ENCODE peak calls at places on chromosome 9, in eight cellular contexts. L is GM06990, C is testis, P is progenitor cell of endocrine pancreas, F is gastrocnemius medialis, B is HCT116, W is heart left ventricle, S is OCI-LY7. Q is an unnamed sample.

GRCh38 chr9:72200452-72200851 is 51.2 kb downstream of the GDA start:
- DNase-seq in W (no peak), C (no peak), B (no peak), F (no peak), S (no peak), P (no peak), L (no peak), Q (no peak)

GRCh38 chr9:125343518-125344284 is 82.1 kb downstream of the GAPVD1 start:
- DNase-seq in L (no peak), F (no peak), W (no peak), S (no peak), C (no peak), P (no peak), B (no peak), Q (no peak)

GRCh38 chr9:71587576-71588362 is 180.5 kb downstream of the CEMIP2 start:
- DNase-seq in B (no peak), W (no peak), S (no peak), C (no peak), P (no peak), F (no peak), L (no peak), Q (no peak)

GRCh38 chr9:14768561-14769234 is 46.2 kb upstream of the CER1 start:
- DNase-seq in W (no peak), F (no peak), P (peak), L (no peak), S (peak), C (peak), B (peak), Q (no peak)

GRCh38 chr9:110650991-110651411 is 17.6 kb upstream of the MUSK start:
- DNase-seq in S (no peak), F (no peak), L (no peak), W (no peak), B (no peak), P (no peak), C (no peak), Q (no peak)

GRCh38 chr9:93612052-93612795 is 35.8 kb downstream of the PHF2 start:
- DNase-seq in W (no peak), C (no peak), S (no peak), F (no peak), P (no peak), L (no peak), B (no peak), Q (no peak)

GRCh38 chr9:4237748-4238511 is 61.9 kb downstream of the GLIS3 start:
- DNase-seq in W (peak), P (no peak), L (no peak), B (no peak), S (no peak), F (no peak), C (peak), Q (no peak)

GRCh38 chr9:125600194-125600593 is 106.8 kb downstream of the MAPKAP1 start:
- DNase-seq in W (no peak), P (no peak), L (no peak), S (no peak), C (peak), B (no peak), F (no peak), Q (no peak)

GRCh38 chr9:38039090-38039906 is 29.7 kb downstream of the SHB start:
- DNase-seq in S (no peak), B (peak), C (no peak), W (no peak), F (no peak), P (no peak), L (no peak), Q (no peak)

GRCh38 chr9:112069318-112070169 is 105.6 kb downstream of the SUSD1 start:
- DNase-seq in S (peak), C (no peak), B (no peak), F (no peak), P (no peak), W (no peak), L (peak), Q (no peak)

GRCh38 chr9:81312346-81312745 is 377.0 kb downstream of the TLE1 start:
- DNase-seq in C (no peak), F (no peak), P (no peak), B (no peak), S (no peak), L (no peak), W (no peak), Q (no peak)

GRCh38 chr9:70347046-70347445 is 67.4 kb downstream of the KLF9 start:
- DNase-seq in C (no peak), F (no peak), S (no peak), W (no peak), B (no peak), L (no peak), P (no peak), Q (no peak)

GRCh38 chr9:19925674-19926503 is 137.1 kb upstream of the SLC24A2 start:
- DNase-seq in L (peak), B (peak), S (peak), W (peak), C (peak), F (peak), P (peak), Q (no peak)

GRCh38 chr9:77901038-77901437 is 130.6 kb downstream of the GNAQ start:
- DNase-seq in S (no peak), L (no peak), W (no peak), C (no peak), P (no peak), B (no peak), F (no peak), Q (no peak)

GRCh38 chr9:96413312-96414221 is 4.6 kb downstream of the ZNF367 start:
- DNase-seq in S (peak), W (no peak), F (no peak), C (no peak), B (no peak), P (no peak), L (peak), Q (no peak)

GRCh38 chr9:87622936-87623335 is 103.0 kb upstream of the CTSL start:
- DNase-seq in C (no peak), B (no peak), P (no peak), L (no peak), S (no peak), W (no peak), F (no peak), Q (no peak)

GRCh38 chr9:132630811-132631210 is 39.0 kb downstream of the DDX31 start:
- DNase-seq in B (no peak), W (no peak), C (no peak), S (no peak), P (no peak), F (no peak), L (no peak), Q (no peak)

GRCh38 chr9:29697011-29697410 is 2123.7 kb upstream of the C9orf72 start:
- DNase-seq in C (no peak), F (no peak), B (no peak), S (no peak), L (no peak), P (no peak), W (no peak), Q (no peak)

GRCh38 chr9:19085295-19085694 is 17.4 kb downstream of the HAUS6 start:
- DNase-seq in C (no peak), W (no peak), L (no peak), F (no peak), S (peak), P (no peak), B (peak), Q (no peak)

GRCh38 chr9:2559212-2560152 is 62.1 kb upstream of the VLDLR start:
- DNase-seq in W (peak), F (peak), B (no peak), C (peak), S (no peak), L (no peak), P (no peak), Q (peak)

GRCh38 chr9:94613003-94613402 is 19.4 kb upstream of the FBP2 start:
- DNase-seq in P (no peak), S (no peak), L (no peak), C (no peak), B (no peak), F (no peak), W (no peak), Q (no peak)
- TF ChIP-seq CTCF in P (no peak), S (no peak), L (no peak), C (no peak), B (no peak), F (no peak), W (no peak), Q (no peak)

GRCh38 chr9:136095495-136096058 is 488 bp upstream of the NACC2 start:
- DNase-seq in W (peak), B (no peak), S (no peak), L (no peak), F (peak), C (no peak), P (no peak), Q (no peak)

GRCh38 chr9:136093331-136093986 is 1.6 kb downstream of the NACC2 start:
- DNase-seq in W (peak), L (no peak), S (no peak), F (peak), B (no peak), P (no peak), C (peak), Q (no peak)

GRCh38 chr9:136092741-136093140 is 2.3 kb downstream of the NACC2 start:
- DNase-seq in S (no peak), F (peak), C (no peak), B (no peak), P (no peak), W (no peak), L (no peak), Q (no peak)

GRCh38 chr9:136095028-136095494 is at the start of gene NACC2:
- DNase-seq in F (peak), S (no peak), L (no peak), C (peak), P (no peak), W (peak), B (no peak), Q (no peak)

DNA sequence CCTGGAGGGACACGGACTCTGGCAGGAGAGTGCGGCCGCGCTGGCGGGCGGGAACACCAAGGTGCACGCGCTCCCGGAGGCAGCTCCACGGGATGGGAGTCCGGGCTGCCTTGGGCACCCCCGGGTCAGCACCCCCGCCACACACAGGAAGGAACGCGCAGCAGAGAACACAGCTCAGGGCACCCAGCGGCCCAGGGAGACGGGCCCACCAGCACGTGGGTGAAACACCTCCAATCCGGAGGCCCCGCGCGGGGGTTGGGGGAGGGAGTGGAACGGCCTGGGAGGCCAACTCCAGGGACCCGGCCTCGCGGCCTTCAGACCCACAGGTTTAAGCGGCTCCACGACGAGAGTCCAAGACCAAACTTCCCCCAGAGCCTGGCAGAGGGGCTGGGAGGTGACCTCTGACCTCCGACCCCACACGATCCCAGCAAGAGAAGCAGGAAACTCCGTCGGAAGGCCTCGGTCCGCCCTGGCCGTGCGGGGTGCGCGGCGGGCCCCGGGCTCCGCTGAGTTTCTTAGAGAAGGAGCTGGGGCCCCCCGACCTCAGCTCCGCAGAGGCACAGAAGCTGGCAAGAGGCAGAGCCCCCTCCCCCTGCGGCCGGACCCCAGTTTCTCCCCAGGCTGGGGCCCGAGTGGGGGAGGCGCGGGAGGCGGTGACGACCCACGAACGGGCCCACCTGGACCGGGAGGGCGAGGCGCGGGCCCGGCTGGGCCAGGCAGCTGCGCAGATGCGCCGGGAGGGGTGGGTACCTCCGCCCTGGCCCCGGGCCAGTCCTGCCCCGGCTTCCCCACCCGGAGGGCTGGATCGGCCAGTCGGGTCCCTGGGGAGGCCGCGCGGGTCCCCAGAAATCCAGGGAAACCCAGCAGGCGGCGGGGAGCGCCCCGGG is 851 bp downstream of the NACC2 start:
- DNase-seq in F (peak), W (peak), P (no peak), B (peak), C (peak), L (no peak), S (no peak), Q (peak)
- TF ChIP-seq CTCF in F (peak), W (no peak), P (no peak), B (no peak), C (no peak), L (no peak), S (no peak), Q (no peak)

GRCh38 chr9:12699529-12699928 is 6.3 kb downstream of the TYRP1 start:
- DNase-seq in P (no peak), S (no peak), B (no peak), W (no peak), C (no peak), L (no peak), F (no peak), Q (no peak)
- TF ChIP-seq CTCF in P (peak), S (no peak), B (no peak), W (no peak), C (no peak), L (no peak), F (no peak), Q (no peak)

GRCh38 chr9:34253460-34253837 is 74.6 kb downstream of the UBAP1 start:
- DNase-seq in F (peak), W (peak), B (no peak), S (no peak), L (no peak), P (no peak), C (peak), Q (no peak)
- TF ChIP-seq CTCF in F (no peak), W (no peak), B (no peak), S (no peak), L (no peak), P (no peak), C (peak), Q (no peak)

GRCh38 chr9:33697171-33697570 is 98.2 kb upstream of the PRSS3 start:
- DNase-seq in W (no peak), C (no peak), B (no peak), L (no peak), S (no peak), F (no peak), P (no peak), Q (no peak)
- TF ChIP-seq CTCF in W (no peak), C (no peak), B (no peak), L (no peak), S (no peak), F (no peak), P (no peak), Q (no peak)